ENCODE peak calls at places on chromosomes 6 and 20, in five cellular contexts. Y is WTC11, A is endothelial cell of umbilical vein, C is colonic mucosa, T is left lung. E is an unnamed sample.

GRCh38 chr6:45445749-45446454 is 68.2 kb upstream of the SUPT3H start:
- DNase-seq in Y (no peak), A (peak; percentile 99), C (peak; percentile 79), T (peak; percentile 77), E (peak; percentile 91)

GRCh38 chr6:159190460-159190859 is 21.3 kb downstream of the FNDC1 start:
- DNase-seq in Y (no peak), A (no peak), C (no peak), T (no peak), E (no peak)

GRCh38 chr6:142897659-142898058 is 47.3 kb downstream of the HIVEP2 start:
- DNase-seq in Y (no peak), A (no peak), C (no peak), T (no peak), E (no peak)

GRCh38 chr6:47714802-47715201 is 16.4 kb downstream of the ADGRF4 start:
- DNase-seq in Y (no peak), A (no peak), C (no peak), T (no peak), E (no peak)

GRCh38 chr20:23368316-23369110 is 6.5 kb downstream of the GZF1 start:
- DNase-seq in Y (no peak), A (no peak), C (no peak), T (no peak), E (no peak)

GRCh38 chr6:36368921-36369880 is 18.3 kb downstream of the ETV7 start:
- DNase-seq in Y (no peak), A (no peak), C (no peak), T (no peak), E (no peak)

GRCh38 chr20:59403962-59404314 is 103.5 kb downstream of the EDN3 start:
- DNase-seq in Y (no peak), A (no peak), C (no peak), T (no peak), E (no peak)

GRCh38 chr6:158207452-158207788 is 39.3 kb downstream of the GTF2H5 start:
- DNase-seq in Y (no peak), A (peak; percentile 87), C (no peak), T (no peak), E (no peak)

GRCh38 chr6:64815718-64816117 is 891.3 kb downstream of the EYS start:
- DNase-seq in Y (no peak), A (no peak), C (no peak), T (no peak), E (no peak)

GRCh38 chr20:48861444-48861843 is 33.6 kb upstream of the PREX1 start:
- DNase-seq in Y (no peak), A (no peak), C (no peak), T (no peak), E (no peak)

GRCh38 chr6:159217595-159218275 is 48.5 kb downstream of the FNDC1 start:
- DNase-seq in Y (peak; percentile 80), A (peak; percentile 1), C (no peak), T (peak; percentile 83), E (no peak)

GRCh38 chr6:159041181-159041580 is 3.6 kb downstream of the TAGAP start:
- DNase-seq in Y (no peak), A (no peak), C (peak; percentile 10), T (no peak), E (no peak)

GRCh38 chr20:380763-381580 is 412 bp downstream of the TRIB3 start:
- DNase-seq in Y (peak; percentile 84), A (peak; percentile 36), C (peak; percentile 58), T (peak; percentile 95), E (no peak)

GRCh38 chr6:33323623-33323948 is 6.0 kb upstream of the ZBTB22 start:
- DNase-seq in Y (no peak), A (no peak), C (no peak), T (no peak), E (no peak)

GRCh38 chr20:62009322-62009721 is 56.4 kb downstream of the TAF4 start:
- DNase-seq in Y (no peak), A (no peak), C (no peak), T (no peak), E (no peak)

GRCh38 chr6:67184405-67184804 is 1450.7 kb upstream of the ADGRB3 start:
- DNase-seq in Y (no peak), A (no peak), C (no peak), T (no peak), E (no peak)

GRCh38 chr20:35571566-35571965 is 29.7 kb downstream of the ERGIC3 start:
- DNase-seq in Y (no peak), A (no peak), C (no peak), T (no peak), E (no peak)

GRCh38 chr20:5480824-5481600 is 164.3 kb upstream of the PROKR2 start:
- DNase-seq in Y (no peak), A (no peak), C (peak; percentile 63), T (no peak), E (no peak)

GRCh38 chr6:24330137-24330732 is 27.6 kb downstream of the DCDC2 start:
- DNase-seq in Y (no peak), A (no peak), C (no peak), T (no peak), E (no peak)

GRCh38 chr20:43843965-43844660 is 70.5 kb upstream of the TOX2 start:
- DNase-seq in Y (no peak), A (no peak), C (no peak), T (no peak), E (no peak)

GRCh38 chr6:18600236-18600635 is 213.1 kb downstream of the RNF144B start:
- DNase-seq in Y (no peak), A (no peak), C (no peak), T (no peak), E (no peak)

GRCh38 chr20:52219441-52219840 is 27.9 kb upstream of the ZFP64 start:
- DNase-seq in Y (peak; percentile 26), A (no peak), C (peak; percentile 29), T (no peak), E (no peak)

GRCh38 chr6:90098025-90098474 is 198.6 kb downstream of the BACH2 start:
- DNase-seq in Y (no peak), A (peak; percentile 33), C (no peak), T (no peak), E (peak; percentile 90)

GRCh38 chr6:157469378-157469777 is 88.4 kb downstream of the ZDHHC14 start:
- DNase-seq in Y (no peak), A (no peak), C (no peak), T (no peak), E (no peak)

GRCh38 chr6:63598001-63598250 is 25.6 kb downstream of the LOC128125822 start:
- DNase-seq in Y (no peak), A (peak; percentile 36), C (no peak), T (no peak), E (no peak)

GRCh38 chr6:51077967-51078518 is 259.4 kb downstream of the TFAP2B start:
- DNase-seq in Y (no peak), A (no peak), C (no peak), T (no peak), E (no peak)

GRCh38 chr6:81834141-81834621 is 81.7 kb upstream of the TENT5A start:
- DNase-seq in Y (no peak), A (no peak), C (peak; percentile 60), T (no peak), E (no peak)

GRCh38 chr6:14441371-14441781 is 323.8 kb downstream of the CD83 start:
- DNase-seq in Y (no peak), A (no peak), C (no peak), T (no peak), E (no peak)

GRCh38 chr6:133977983-133978895 is 25.2 kb downstream of the TBPL1 start:
- DNase-seq in Y (no peak), A (peak; percentile 59), C (no peak), T (no peak), E (no peak)

GRCh38 chr20:13788167-13788834 is 3.5 kb downstream of the NDUFAF5 start:
- DNase-seq in Y (peak; percentile 49), A (peak; percentile 67), C (peak; percentile 52), T (no peak), E (peak; percentile 27)

GRCh38 chr6:30259140-30260035 is 46.2 kb upstream of the TRIM26 start:
- DNase-seq in Y (peak; percentile 72), A (peak; percentile 89), C (peak; percentile 83), T (peak; percentile 89), E (peak; percentile 95)
- TF ChIP-seq CTCF in Y (no peak), A (peak; percentile 36), C (no peak), T (peak; percentile 10), E (no peak)

DNA sequence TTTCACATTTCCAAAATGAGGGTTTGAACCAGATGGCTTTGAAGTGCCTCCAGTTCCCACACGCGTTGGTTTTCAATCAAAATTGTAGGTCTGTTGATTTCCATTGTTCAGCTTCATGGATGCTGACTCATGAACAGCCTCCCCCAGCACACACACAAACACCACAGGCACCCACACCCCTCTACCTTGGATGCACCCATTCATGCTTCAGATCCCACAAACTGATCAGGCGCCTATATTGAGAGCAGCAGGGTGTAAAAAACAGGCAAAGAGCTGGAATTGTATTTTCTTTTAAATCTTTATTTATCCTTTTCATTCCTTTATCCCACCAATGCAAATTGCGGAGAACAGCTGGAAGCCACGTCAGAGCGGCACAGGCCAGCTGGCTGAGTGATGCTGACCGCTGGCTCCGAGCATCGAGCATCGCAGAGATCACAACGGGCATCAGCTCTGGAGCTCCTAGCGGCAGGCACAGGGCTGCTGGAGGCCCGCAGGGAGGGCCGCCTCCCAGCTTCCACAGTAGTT is 29.3 kb upstream of the TBC1D7 start:
- DNase-seq in Y (peak; percentile 28), A (no peak), C (no peak), T (no peak), E (no peak)
- TF ChIP-seq CTCF in Y (no peak), A (no peak), C (no peak), T (no peak), E (no peak)

DNA sequence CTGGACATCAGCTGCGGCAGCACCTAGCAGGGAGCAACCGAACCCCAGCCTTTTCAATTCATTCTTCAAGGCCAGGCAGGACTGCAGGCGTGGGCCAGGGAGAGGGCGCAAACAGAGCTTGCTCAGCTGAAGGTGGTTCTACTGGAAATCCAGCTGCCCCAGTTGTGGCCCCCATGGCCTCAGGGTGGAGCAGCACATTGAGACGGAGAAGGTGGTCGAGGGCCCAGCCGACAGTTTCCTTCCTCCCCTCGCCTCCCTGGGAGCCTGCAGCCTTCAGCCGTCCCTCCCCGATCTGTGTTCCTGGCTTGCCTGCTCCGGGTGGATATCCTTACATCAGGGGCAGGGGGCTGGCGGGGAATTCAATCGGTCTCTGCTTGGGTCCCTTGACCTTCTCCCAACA is 217.8 kb downstream of the ANKRD60 start:
- DNase-seq in Y (no peak), A (no peak), C (peak; percentile 16), T (no peak), E (peak; percentile 81)
- TF ChIP-seq CTCF in Y (no peak), A (no peak), C (no peak), T (no peak), E (no peak)

GRCh38 chr6:137489410-137490371 is 4.5 kb downstream of the OLIG3 start:
- DNase-seq in Y (peak; percentile 40), A (no peak), C (no peak), T (peak; percentile 47), E (no peak)
- TF ChIP-seq CTCF in Y (no peak), A (peak; percentile 6), C (no peak), T (no peak), E (no peak)

DNA sequence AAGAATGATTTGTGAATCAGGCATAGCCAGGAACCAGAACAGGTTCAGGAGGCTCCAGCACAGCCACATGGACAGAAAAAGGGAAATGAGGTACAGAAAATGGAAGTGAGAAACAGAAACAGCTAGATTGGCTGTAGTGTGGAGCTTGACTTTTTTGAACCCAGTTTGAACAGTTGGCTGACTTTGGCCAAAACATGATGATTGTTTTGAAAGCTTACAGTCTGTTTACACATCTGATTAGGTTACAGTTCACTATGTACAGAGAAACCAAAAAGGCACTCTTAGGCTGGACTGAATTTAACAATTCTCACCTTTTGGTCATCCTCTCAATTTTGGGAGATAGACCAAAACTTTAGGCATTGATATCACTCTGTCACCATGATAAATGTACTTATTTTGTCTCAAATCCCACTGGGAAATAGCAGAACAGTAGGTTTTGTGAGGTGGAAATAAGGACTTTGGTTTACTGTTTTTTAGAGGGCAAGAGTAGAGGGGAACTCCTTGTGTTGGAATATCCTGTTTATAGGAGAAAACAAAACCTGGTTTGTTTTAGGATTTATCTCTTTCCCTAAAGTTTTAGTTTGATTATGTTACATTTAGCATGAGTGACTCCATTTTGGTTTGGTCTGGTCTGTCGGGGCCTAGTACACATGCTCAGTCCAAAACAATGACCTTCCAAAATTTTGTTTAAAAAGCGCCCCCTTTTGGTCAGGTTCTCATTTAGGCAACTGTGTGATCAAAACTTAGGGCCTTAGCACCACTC is 123.1 kb downstream of the OLIG3 start:
- DNase-seq in Y (no peak), A (no peak), C (no peak), T (no peak), E (no peak)
- TF ChIP-seq CTCF in Y (peak; percentile 50), A (no peak), C (no peak), T (no peak), E (no peak)

E was measured in lower leg skin.